ENCODE peak calls at places on chromosomes 5 and 9, in five cellular contexts. M is GM12891; F is tibial artery; I is CD8-positive, alpha-beta T cell; W is foreskin fibroblast. U is an unnamed sample.

GRCh38 chr9:68447611-68448010 is 91.2 kb downstream of the PGM5 start:
- DNase-seq in M (no peak), F (no peak), I (no peak), W (no peak), U (no peak)

GRCh38 chr5:69083412-69083811 is 10.4 kb upstream of the SLC30A5 start:
- DNase-seq in M (no peak), F (no peak), I (no peak), W (no peak), U (no peak)

GRCh38 chr5:93425102-93425501 is 155.9 kb downstream of the NR2F1-AS1 start:
- DNase-seq in M (no peak), F (no peak), I (no peak), W (peak), U (no peak)

GRCh38 chr5:110853267-110853666 is 114.5 kb downstream of the SLC25A46 start:
- DNase-seq in M (no peak), F (no peak), I (no peak), W (peak), U (peak)

GRCh38 chr5:112254303-112254702 is 164.8 kb downstream of the EPB41L4A start:
- DNase-seq in M (no peak), F (no peak), I (no peak), W (no peak), U (no peak)

GRCh38 chr5:90934738-90935137 is 376.1 kb downstream of the ADGRV1 start:
- DNase-seq in M (no peak), F (no peak), I (no peak), W (no peak), U (no peak)

GRCh38 chr9:136857166-136857565 is 5.0 kb downstream of the MAMDC4 start:
- DNase-seq in M (no peak), F (peak), I (no peak), W (no peak), U (no peak)

GRCh38 chr9:121302341-121302740 is 34.4 kb downstream of the GSN start:
- DNase-seq in M (no peak), F (peak), I (no peak), W (no peak), U (no peak)

GRCh38 chr5:154412925-154413324 is 32.9 kb upstream of the SAP30L start:
- DNase-seq in M (no peak), F (no peak), I (no peak), W (no peak), U (no peak)

GRCh38 chr5:139137703-139138102 is 60.5 kb downstream of the SIL1 start:
- DNase-seq in M (no peak), F (no peak), I (no peak), W (peak), U (peak)